ENCODE peak calls at places on chromosomes 13 and 19, in four cellular contexts. F, L, R and M are unnamed samples.

GRCh38 chr19:51114087-51114714 is 6.0 kb upstream of the CTU1 start:
- DNase-seq in F (no peak), L (no peak), R (no peak), M (no peak)

GRCh38 chr19:40193587-40193849 is 2.3 kb downstream of the MAP3K10 start:
- DNase-seq in F (no peak), L (peak; percentile 38), R (no peak), M (no peak)

GRCh38 chr13:51425410-51426042 is 27.3 kb downstream of the INTS6 start:
- DNase-seq in F (no peak), L (peak; percentile 47), R (no peak), M (no peak)

GRCh38 chr13:45863716-45864590 is 12.4 kb upstream of the SIAH3 start:
- DNase-seq in F (no peak), L (no peak), R (no peak), M (no peak)

GRCh38 chr19:48558018-48558684 is 6.2 kb downstream of the SULT2B1 start:
- DNase-seq in F (no peak), L (peak; percentile 52), R (no peak), M (peak; percentile 34)

GRCh38 chr13:32225494-32225931 is 89.7 kb downstream of the ZAR1L start:
- DNase-seq in F (no peak), L (peak; percentile 90), R (no peak), M (no peak)

GRCh38 chr13:20064128-20064527 is 96.7 kb downstream of the GJA3 start:
- DNase-seq in F (no peak), L (peak; percentile 60), R (no peak), M (no peak)

GRCh38 chr13:110374644-110375370 is 67.7 kb downstream of the COL4A2 start:
- DNase-seq in F (no peak), L (no peak), R (no peak), M (no peak)

GRCh38 chr19:15506074-15506565 is 2.2 kb upstream of the CYP4F22 start:
- DNase-seq in F (no peak), L (no peak), R (no peak), M (no peak)

GRCh38 chr13:47326061-47326460 is 429.2 kb upstream of the HTR2A start:
- DNase-seq in F (no peak), L (peak; percentile 20), R (no peak), M (no peak)

GRCh38 chr19:50461066-50461875 is 15.0 kb upstream of the EMC10 start:
- DNase-seq in F (peak; percentile 40), L (peak; percentile 34), R (no peak), M (peak; percentile 73)

DNA sequence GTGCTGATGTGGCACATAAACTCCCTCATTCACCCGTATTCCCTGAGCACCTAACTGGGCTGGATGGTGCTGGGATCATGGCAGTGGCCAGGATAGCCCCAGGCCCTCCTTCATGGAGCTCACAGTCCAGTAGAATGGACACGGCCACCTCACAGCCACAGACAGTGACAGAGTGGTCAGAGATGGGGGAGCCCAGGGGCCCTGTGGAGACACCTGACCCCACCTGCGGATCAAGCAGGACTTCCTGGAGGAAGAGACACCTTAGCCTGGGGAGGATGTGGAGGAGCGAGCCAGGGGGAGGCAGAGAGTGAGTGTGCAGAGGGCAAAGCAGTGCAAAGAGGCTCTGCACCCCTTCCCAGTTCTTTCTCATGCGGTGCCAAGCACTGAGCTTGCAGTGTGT is 21.1 kb upstream of the OVOL3 start:
- DNase-seq in F (no peak), L (no peak), R (no peak), M (no peak)
- H3K36me3 ChIP-seq in F (no peaks in the 10 kb centered on the region), L (peaks cover under 1% of the 10 kb centered on the region), R (no peaks in the 10 kb centered on the region), M (no peaks in the 10 kb centered on the region)

GRCh38 chr19:18274776-18275356 is 614 bp upstream of the IQCN start:
- DNase-seq in F (peak; percentile 89), L (peak; percentile 78), R (peak; percentile 93), M (peak; percentile 78)
- H3K4me1 ChIP-seq in F (peaks cover 14% of the 10 kb centered on the region), L (peaks cover 35% of the 10 kb centered on the region), R (peaks cover 13% of the 10 kb centered on the region), M (peaks cover 27% of the 10 kb centered on the region)

GRCh38 chr19:38291855-38292254 is 12.2 kb upstream of the C19orf33 start:
- DNase-seq in F (no peak), L (no peak), R (no peak), M (no peak)
- H3K36me3 ChIP-seq in F (no peaks in the 10 kb centered on the region), L (no peaks in the 10 kb centered on the region), R (no peaks in the 10 kb centered on the region), M (no peaks in the 10 kb centered on the region)

GRCh38 chr19:5133986-5134595 is 165.2 kb downstream of the KDM4B start:
- DNase-seq in F (no peak), L (no peak), R (no peak), M (no peak)
- H3K4me1 ChIP-seq in F (no peaks in the 10 kb centered on the region), L (peaks cover 11% of the 10 kb centered on the region), R (peaks cover 14% of the 10 kb centered on the region), M (peaks cover 42% of the 10 kb centered on the region)

GRCh38 chr19:55666343-55667005 is 8.6 kb upstream of the EPN1 start:
- DNase-seq in F (no peak), L (no peak), R (no peak), M (no peak)
- H3K36me3 ChIP-seq in F (peaks cover 40% of the 10 kb centered on the region), L (peaks cover 32% of the 10 kb centered on the region), R (no peaks in the 10 kb centered on the region), M (no peaks in the 10 kb centered on the region)

GRCh38 chr13:99225078-99225477 is 24.4 kb downstream of the UBAC2 start:
- DNase-seq in F (no peak), L (no peak), R (no peak), M (no peak)
- H3K4me1 ChIP-seq in F (no peaks in the 10 kb centered on the region), L (peaks cover 19% of the 10 kb centered on the region), R (peaks cover 4% of the 10 kb centered on the region), M (peaks cover 5% of the 10 kb centered on the region)

GRCh38 chr19:46385636-46386035 is 27.7 kb downstream of the CCDC8 start:
- DNase-seq in F (no peak), L (no peak), R (no peak), M (no peak)

GRCh38 chr19:46386996-46387712 is 26.2 kb downstream of the CCDC8 start:
- DNase-seq in F (no peak), L (no peak), R (no peak), M (no peak)

GRCh38 chr19:46388311-46389095 is 24.9 kb downstream of the CCDC8 start:
- DNase-seq in F (no peak), L (no peak), R (no peak), M (no peak)

GRCh38 chr19:46386151-46386550 is 27.2 kb downstream of the CCDC8 start:
- DNase-seq in F (no peak), L (no peak), R (no peak), M (no peak)

GRCh38 chr19:46387713-46388130 is 25.6 kb downstream of the CCDC8 start:
- DNase-seq in F (no peak), L (no peak), R (no peak), M (no peak)
- H3K36me3 ChIP-seq in F (no peaks in the 10 kb centered on the region), L (peaks cover 18% of the 10 kb centered on the region), R (no peaks in the 10 kb centered on the region), M (no peaks in the 10 kb centered on the region)

GRCh38 chr13:114067886-114068722 is 64.3 kb downstream of the RASA3 start:
- DNase-seq in F (no peak), L (no peak), R (no peak), M (no peak)
- H3K4me1 ChIP-seq in F (peaks cover 18% of the 10 kb centered on the region), L (peaks cover 66% of the 10 kb centered on the region), R (peaks cover 22% of the 10 kb centered on the region), M (peaks cover 42% of the 10 kb centered on the region)